ENCODE peak calls at places on chromosomes 5 and 9, in six cellular contexts. One of them, this sample, is unnamed.

GRCh38 chr5:52674815-52675545 is 112.7 kb upstream of the ITGA1 start:
- ATAC-seq in thoracic aorta: no peak
- ATAC-seq in heart right ventricle: no peak
- ATAC-seq in left ventricle myocardium superior: no peak
- ATAC-seq in left colon: no peak
- ATAC-seq in T-cell: no peak
- ATAC-seq in this sample: no peak

GRCh38 chr5:10439692-10440091 is 2.0 kb upstream of the ROPN1L start:
- ATAC-seq in thoracic aorta: no peak
- ATAC-seq in left colon: no peak
- ATAC-seq in T-cell: no peak
- ATAC-seq in heart right ventricle: no peak
- ATAC-seq in left ventricle myocardium superior: no peak
- ATAC-seq in this sample: no peak

GRCh38 chr5:40428815-40429214 is 250.9 kb upstream of the PTGER4 start:
- ATAC-seq in left ventricle myocardium superior: no peak
- ATAC-seq in T-cell: no peak
- ATAC-seq in thoracic aorta: no peak
- ATAC-seq in heart right ventricle: no peak
- ATAC-seq in left colon: no peak
- ATAC-seq in this sample: no peak

GRCh38 chr5:138668981-138669380 is 84.2 kb upstream of the CTNNA1 start:
- ATAC-seq in left colon: no peak
- ATAC-seq in thoracic aorta: no peak
- ATAC-seq in T-cell: peak; percentile 33
- ATAC-seq in heart right ventricle: no peak
- ATAC-seq in left ventricle myocardium superior: no peak
- ATAC-seq in this sample: no peak

GRCh38 chr5:50553560-50553984 is 112.5 kb upstream of the EMB start:
- ATAC-seq in left colon: no peak
- ATAC-seq in left ventricle myocardium superior: peak; percentile 39
- ATAC-seq in thoracic aorta: no peak
- ATAC-seq in T-cell: no peak
- ATAC-seq in heart right ventricle: no peak
- ATAC-seq in this sample: no peak

GRCh38 chr5:140690376-140690932 is 716 bp downstream of the HARS1 start:
- ATAC-seq in heart right ventricle: no peak
- ATAC-seq in thoracic aorta: no peak
- ATAC-seq in T-cell: no peak
- ATAC-seq in left colon: peak; percentile 13
- ATAC-seq in left ventricle myocardium superior: no peak
- ATAC-seq in this sample: no peak

GRCh38 chr9:20580673-20581072 is 41.6 kb downstream of the MLLT3 start:
- ATAC-seq in left colon: peak; percentile 36
- ATAC-seq in heart right ventricle: no peak
- ATAC-seq in thoracic aorta: no peak
- ATAC-seq in left ventricle myocardium superior: no peak
- ATAC-seq in T-cell: no peak
- ATAC-seq in this sample: no peak

GRCh38 chr5:2757563-2758311 is 6.3 kb upstream of the IRX2 start:
- ATAC-seq in left colon: no peak
- ATAC-seq in T-cell: no peak
- ATAC-seq in thoracic aorta: no peak
- ATAC-seq in left ventricle myocardium superior: no peak
- ATAC-seq in heart right ventricle: no peak
- ATAC-seq in this sample: no peak

GRCh38 chr5:168693297-168693696 is 114.1 kb upstream of the PANK3 start:
- ATAC-seq in left ventricle myocardium superior: no peak
- ATAC-seq in heart right ventricle: no peak
- ATAC-seq in left colon: no peak
- ATAC-seq in T-cell: no peak
- ATAC-seq in thoracic aorta: no peak
- ATAC-seq in this sample: no peak

GRCh38 chr9:87798276-87798833 is 72.4 kb downstream of the CTSL start:
- ATAC-seq in left colon: peak; percentile 73
- ATAC-seq in thoracic aorta: no peak
- ATAC-seq in left ventricle myocardium superior: no peak
- ATAC-seq in T-cell: no peak
- ATAC-seq in heart right ventricle: no peak
- ATAC-seq in this sample: no peak

GRCh38 chr5:32038537-32038936 is 135.6 kb downstream of the GOLPH3 start:
- ATAC-seq in left ventricle myocardium superior: no peak
- ATAC-seq in T-cell: no peak
- ATAC-seq in left colon: no peak
- ATAC-seq in heart right ventricle: no peak
- ATAC-seq in thoracic aorta: no peak
- ATAC-seq in this sample: no peak